ENCODE peak calls at places on chromosome 20, in four cellular contexts. I is dorsolateral prefrontal cortex, S is H4, V is HT1080. P is an unnamed sample.

GRCh38 chr20:42260216-42260615 is 642.0 kb upstream of the CHD6 start:
- DNase-seq in S (no peak), V (peak), I (no peak), P (no peak)

GRCh38 chr20:58597021-58597940 is 53.8 kb upstream of the STX16 start:
- DNase-seq in I (no peak), S (no peak), V (no peak), P (no peak)

GRCh38 chr20:57433658-57434389 is 42.6 kb downstream of the RBM38 start:
- DNase-seq in S (peak), I (no peak), V (no peak), P (no peak)

GRCh38 chr20:3863317-3863716 is 16.7 kb downstream of the MAVS start:
- DNase-seq in V (no peak), S (no peak), I (no peak), P (no peak)

GRCh38 chr20:24034820-24035219 is 46.2 kb upstream of the GGTLC1 start:
- DNase-seq in S (no peak), V (no peak), I (no peak), P (no peak)

GRCh38 chr20:14383326-14383725 is 45.9 kb upstream of the FLRT3 start:
- DNase-seq in V (no peak), I (no peak), S (no peak), P (no peak)

GRCh38 chr20:51352790-51353189 is 189.7 kb downstream of the NFATC2 start:
- DNase-seq in V (no peak), S (no peak), I (no peak), P (no peak)

GRCh38 chr20:3163099-3164042 is 3.7 kb upstream of the FASTKD5 start:
- DNase-seq in S (no peak), V (no peak), I (no peak), P (no peak)

GRCh38 chr20:19737025-19737424 is 21.0 kb upstream of the RIN2 start:
- DNase-seq in S (no peak), I (no peak), V (peak), P (peak)

GRCh38 chr20:56483970-56484369 is 15.5 kb downstream of the RTF2 start:
- DNase-seq in V (no peak), S (no peak), I (no peak), P (no peak)

GRCh38 chr20:44967207-44967807 is 995 bp downstream of the STK4 start:
- DNase-seq in S (no peak), V (peak), I (no peak), P (no peak)

GRCh38 chr20:41443667-41444066 is 77.0 kb upstream of the EMILIN3 start:
- DNase-seq in S (no peak), V (no peak), I (no peak), P (no peak)

GRCh38 chr20:1651268-1651667 is 6.3 kb downstream of the SIRPG start:
- DNase-seq in V (no peak), I (no peak), S (no peak), P (no peak)

GRCh38 chr20:49979030-49979832 is 3.5 kb upstream of the SNAI1 start:
- DNase-seq in V (peak), S (no peak), I (no peak), P (no peak)